ENCODE peak calls at places on chromosomes 11 and 22, in five cellular contexts. K, Q, O, H and P are unnamed samples.

GRCh38 chr11:112537846-112538330 is 277.2 kb upstream of the PLET1 start:
- DNase-seq in K (no peak), Q (no peak), O (no peak), H (no peak), P (peak; percentile 37)

GRCh38 chr11:75105462-75105925 is 8.8 kb upstream of the OR2AT4 start:
- DNase-seq in K (no peak), Q (no peak), O (no peak), H (peak; percentile 42), P (no peak)

GRCh38 chr11:67268684-67269268 is 2.5 kb downstream of the GRK2 start:
- DNase-seq in K (no peak), Q (no peak), O (no peak), H (no peak), P (no peak)

GRCh38 chr11:108906329-108906728 is 241.5 kb downstream of the DDX10 start:
- DNase-seq in K (peak; percentile 79), Q (no peak), O (peak; percentile 25), H (no peak), P (peak; percentile 91)

GRCh38 chr22:50526849-50527801 is 1.7 kb upstream of the SCO2 start:
- DNase-seq in K (peak; percentile 63), Q (peak; percentile 44), O (no peak), H (peak; percentile 82), P (peak; percentile 65)

GRCh38 chr22:42673898-42674390 is 24.8 kb upstream of the CYB5R3 start:
- DNase-seq in K (no peak), Q (no peak), O (peak; percentile 38), H (no peak), P (no peak)

GRCh38 chr11:64069401-64070300 is 33.9 kb downstream of the FLRT1 start:
- DNase-seq in K (no peak), Q (no peak), O (no peak), H (no peak), P (no peak)

GRCh38 chr22:31474743-31475142 is 14.9 kb downstream of the EIF4ENIF1 start:
- DNase-seq in K (peak; percentile 67), Q (no peak), O (peak; percentile 75), H (no peak), P (peak; percentile 98)

GRCh38 chr11:19493446-19493845 is 219.2 kb upstream of the NAV2 start:
- DNase-seq in K (no peak), Q (no peak), O (no peak), H (no peak), P (no peak)

GRCh38 chr11:110750100-110750499 is 37.9 kb upstream of the ARHGAP20 start:
- DNase-seq in K (no peak), Q (no peak), O (no peak), H (no peak), P (no peak)

GRCh38 chr11:75583710-75584658 is 21.9 kb downstream of the SERPINH1 start:
- DNase-seq in K (peak; percentile 65), Q (no peak), O (peak; percentile 86), H (no peak), P (peak; percentile 74)

GRCh38 chr11:57345555-57346151 is 7.5 kb downstream of the P2RX3 start:
- DNase-seq in K (peak; percentile 65), Q (peak; percentile 84), O (peak; percentile 86), H (peak; percentile 89), P (peak; percentile 61)

GRCh38 chr22:24230911-24231656 is 13.8 kb downstream of the GGT5 start:
- DNase-seq in K (no peak), Q (no peak), O (no peak), H (peak; percentile 90), P (no peak)

GRCh38 chr22:22210375-22210774 is 34.2 kb upstream of the VPREB1 start:
- DNase-seq in K (peak; percentile 24), Q (no peak), O (peak; percentile 41), H (peak; percentile 86), P (peak; percentile 44)

GRCh38 chr11:8339592-8340022 is 75.9 kb upstream of the LMO1 start:
- DNase-seq in K (no peak), Q (no peak), O (no peak), H (no peak), P (no peak)

GRCh38 chr22:49014227-49015201 is 813.2 kb downstream of the BRD1 start:
- DNase-seq in K (no peak), Q (no peak), O (peak; percentile 6), H (no peak), P (no peak)